ENCODE peak calls at places on chromosomes 4 and X, in eight cellular contexts. I is GOT3; H is activated CD8-positive, alpha-beta T cell treated with anti-CD3 and anti-CD28 coated beads, Interleukin-2, amount 10 ng/mL, durations not matched to agents 7 days and 5 days; Y is stimulated activated naive B cell treated with anti-CD40 and anti-IgM and Interleukin-4, amounts not matched to agents 10 μg/mL and 1 μg/mL and 100 μg/mL, for 72 hours; J is HEK293T; Z is GM10248; M is stimulated activated CD8-positive, alpha-beta memory T cell treated with anti-CD3 and anti-CD28 coated beads, Interleukin-7, amount 100 ng/mL, for 1 hour; X is Jurkat, Clone E6-1. O is an unnamed sample.

GRCh38 chrX:129957241-129958099 is 25.0 kb upstream of the BCORL1 start:
- DNase-seq in J (peak; percentile 85), X (no peak), M (no peak), Z (peak; percentile 76), Y (peak; percentile 78), H (peak; percentile 56), I (no peak), O (peak; percentile 32)

GRCh38 chrX:136999021-136999420 is 34.8 kb downstream of the GPR101 start:
- DNase-seq in J (no peak), Y (no peak), X (no peak), Z (no peak), I (no peak), M (no peak), H (no peak), O (no peak)

GRCh38 chr4:123974419-123975105 is 578.0 kb downstream of the SPRY1 start:
- DNase-seq in J (no peak), X (no peak), I (no peak), M (no peak), H (no peak), Y (no peak), Z (no peak), O (no peak)

GRCh38 chrX:111375747-111376146 is 36.2 kb downstream of the DCX start:
- DNase-seq in Y (no peak), I (no peak), X (no peak), M (no peak), Z (no peak), H (no peak), J (peak; percentile 16), O (peak; percentile 5)

GRCh38 chr4:24515698-24516097 is 68.7 kb downstream of the DHX15 start:
- DNase-seq in J (no peak), I (no peak), H (no peak), X (no peak), Z (no peak), M (no peak), Y (no peak), O (no peak)

GRCh38 chr4:6362896-6363295 is 93.2 kb downstream of the WFS1 start:
- DNase-seq in I (no peak), J (peak; percentile 51), X (peak; percentile 8), M (no peak), H (peak; percentile 60), Y (no peak), Z (peak; percentile 45), O (no peak)

GRCh38 chrX:295136-295535 is 14.0 kb downstream of the PLCXD1 start:
- DNase-seq in X (no peak), I (no peak), Z (no peak), Y (no peak), M (no peak), H (no peak), J (no peak), O (no peak)

GRCh38 chrX:150449313-150449712 is 86.2 kb downstream of the MAMLD1 start:
- DNase-seq in J (no peak), I (no peak), M (no peak), H (no peak), X (no peak), Y (no peak), Z (no peak), O (no peak)

GRCh38 chr4:33316578-33316977 is 2596.4 kb downstream of the PCDH7 start:
- DNase-seq in Z (no peak), Y (no peak), X (no peak), M (no peak), I (no peak), H (no peak), J (no peak), O (no peak)

GRCh38 chr4:15525080-15525479 is 55.4 kb downstream of the CC2D2A start:
- DNase-seq in Z (no peak), Y (no peak), X (no peak), M (no peak), H (no peak), I (no peak), J (no peak), O (peak; percentile 52)

GRCh38 chr4:121998024-121998423 is 46.2 kb upstream of the TRPC3 start:
- DNase-seq in J (no peak), Y (no peak), I (no peak), X (no peak), Z (no peak), M (no peak), H (no peak), O (no peak)

GRCh38 chr4:8238061-8238511 is 31.5 kb upstream of the HTRA3 start:
- DNase-seq in I (no peak), Y (no peak), X (no peak), M (no peak), J (no peak), H (no peak), Z (no peak), O (no peak)

GRCh38 chrX:35919536-35920309 is at the start of gene CFAP47:
- DNase-seq in M (no peak), H (no peak), Z (no peak), Y (no peak), I (no peak), X (no peak), J (peak; percentile 38), O (peak; percentile 51)

GRCh38 chrX:120308959-120309872 is 2.0 kb downstream of the TMEM255A start:
- DNase-seq in Y (peak; percentile 57), H (peak; percentile 78), Z (peak; percentile 60), J (peak; percentile 72), I (no peak), X (peak; percentile 76), M (peak; percentile 45), O (no peak)

GRCh38 chrX:103782640-103783039 is 6.0 kb downstream of the PLP1 start:
- DNase-seq in X (no peak), J (no peak), Y (no peak), Z (no peak), M (no peak), I (no peak), H (no peak), O (no peak)

GRCh38 chr4:93147524-93148212 is 680.9 kb upstream of the ATOH1 start:
- DNase-seq in Y (no peak), Z (no peak), J (peak; percentile 61), M (no peak), H (no peak), I (no peak), X (no peak), O (no peak)

GRCh38 chr4:153950100-153950979 is 161.5 kb upstream of the SFRP2 start:
- DNase-seq in H (peak; percentile 57), Z (no peak), I (no peak), J (no peak), M (no peak), Y (no peak), X (peak; percentile 71), O (peak; percentile 83)

GRCh38 chr4:3406431-3406830 is 35.3 kb upstream of the HGFAC start:
- DNase-seq in M (no peak), X (no peak), J (no peak), I (no peak), H (no peak), Z (no peak), Y (no peak), O (no peak)

GRCh38 chrX:18353931-18354368 is 538 bp downstream of the SCML2 start:
- DNase-seq in X (no peak), M (no peak), I (no peak), H (peak; percentile 22), J (peak; percentile 39), Z (no peak), Y (no peak), O (no peak)

GRCh38 chr4:119587796-119588195 is 40.8 kb downstream of the PDE5A start:
- DNase-seq in H (no peak), J (no peak), X (no peak), Y (no peak), I (no peak), M (no peak), Z (no peak), O (no peak)

GRCh38 chr4:85210353-85210752 is 243.9 kb upstream of the WDFY3 start:
- DNase-seq in I (no peak), Z (no peak), X (no peak), M (no peak), Y (no peak), J (no peak), H (no peak), O (no peak)

O was measured in SW480.